ENCODE peak calls at places on chromosomes 16 and 17, in nine cellular contexts. N is prostate gland; M is upper lobe of right lung; I is testis; S is spleen; J is esophagus muscularis mucosa; Q is GM23248; H is OCI-LY7; R is effector memory CD4-positive, alpha-beta T cell. C is an unnamed sample.

GRCh38 chr16:25092489-25092888 is 19.1 kb upstream of the LCMT1 start:
- DNase-seq in N (no peak), M (no peak), I (no peak), S (no peak), J (no peak), Q (no peak), H (no peak), R (no peak), C (no peak)

GRCh38 chr17:79613195-79613517 is 2.3 kb upstream of the RBFOX3 start:
- DNase-seq in N (no peak), M (no peak), I (no peak), S (no peak), J (no peak), Q (no peak), H (no peak), R (no peak), C (no peak)

GRCh38 chr17:76542984-76543383 is 3.1 kb downstream of the PRCD start:
- DNase-seq in N (no peak), M (no peak), I (no peak), S (peak; percentile 57), J (no peak), Q (no peak), H (no peak), R (no peak), C (no peak)

GRCh38 chr17:16922386-16923096 is 49.4 kb downstream of the TNFRSF13B start:
- DNase-seq in N (no peak), M (peak; percentile 45), I (no peak), S (no peak), J (no peak), Q (peak; percentile 20), H (peak; percentile 62), R (no peak), C (no peak)

GRCh38 chr17:38428643-38429371 is 543 bp downstream of the ARHGAP23 start:
- DNase-seq in N (no peak), M (peak; percentile 76), I (no peak), S (peak; percentile 82), J (no peak), Q (peak; percentile 77), H (peak; percentile 39), R (no peak), C (no peak)

GRCh38 chr17:47962901-47963300 is 5.2 kb upstream of the PRR15L start:
- DNase-seq in N (no peak), M (no peak), I (no peak), S (no peak), J (no peak), Q (no peak), H (no peak), R (no peak), C (no peak)

GRCh38 chr17:53141731-53142130 is 681.0 kb upstream of the KIF2B start:
- DNase-seq in N (no peak), M (no peak), I (no peak), S (no peak), J (no peak), Q (no peak), H (no peak), R (no peak), C (no peak)

GRCh38 chr17:4120332-4120731 is 22.5 kb downstream of the ZZEF1 start:
- DNase-seq in N (no peak), M (no peak), I (no peak), S (no peak), J (no peak), Q (no peak), H (no peak), R (no peak), C (no peak)

GRCh38 chr17:33945641-33946546 is 309.2 kb upstream of the CCL2 start:
- DNase-seq in N (no peak), M (no peak), I (no peak), S (no peak), J (no peak), Q (no peak), H (no peak), R (no peak), C (no peak)

GRCh38 chr16:1089822-1090619 is 6.0 kb downstream of the C1QTNF8 start:
- DNase-seq in N (peak; percentile 54), M (no peak), I (peak; percentile 69), S (no peak), J (no peak), Q (no peak), H (no peak), R (no peak), C (no peak)

GRCh38 chr17:28545787-28546415 is 6.5 kb downstream of the UNC119 start:
- DNase-seq in N (no peak), M (no peak), I (no peak), S (peak; percentile 61), J (no peak), Q (no peak), H (no peak), R (no peak), C (no peak)

GRCh38 chr17:48051706-48052486 is 3.7 kb downstream of the NFE2L1 start:
- DNase-seq in N (peak; percentile 28), M (no peak), I (peak; percentile 89), S (peak; percentile 50), J (peak; percentile 93), Q (peak; percentile 87), H (no peak), R (no peak), C (no peak)

GRCh38 chr16:54459509-54460235 is 173.1 kb upstream of the IRX3 start:
- DNase-seq in N (no peak), M (no peak), I (no peak), S (no peak), J (no peak), Q (peak; percentile 89), H (no peak), R (no peak), C (no peak)

GRCh38 chr17:52297230-52298010 is 138.9 kb upstream of the CA10 start:
- DNase-seq in N (no peak), M (no peak), I (no peak), S (no peak), J (no peak), Q (peak; percentile 0), H (no peak), R (no peak), C (no peak)

GRCh38 chr17:40825596-40825995 is 3.2 kb upstream of the KRT10 start:
- DNase-seq in N (no peak), M (no peak), I (no peak), S (no peak), J (no peak), Q (no peak), H (no peak), R (no peak), C (no peak)

GRCh38 chr17:49687878-49688491 is 10.1 kb upstream of the SPOP start:
- DNase-seq in N (no peak), M (no peak), I (no peak), S (peak; percentile 47), J (no peak), Q (peak; percentile 11), H (peak; percentile 61), R (no peak), C (no peak)
- H3K4me3 ChIP-seq in N (no peak overlapping the region), M (no peak overlapping the region), I (no peak overlapping the region), S (no peak overlapping the region), J (no peak overlapping the region), Q (no peak overlapping the region), H (no peak overlapping the region), R (peak overlapping the region; percentile 11), C (no peak overlapping the region)

GRCh38 chr17:61680921-61681320 is 89.9 kb upstream of the NACA2 start:
- DNase-seq in N (no peak), M (no peak), I (no peak), S (no peak), J (no peak), Q (no peak), H (no peak), R (no peak), C (no peak)

GRCh38 chr17:61684172-61684571 is 93.2 kb upstream of the NACA2 start:
- DNase-seq in N (no peak), M (no peak), I (no peak), S (no peak), J (no peak), Q (no peak), H (no peak), R (no peak), C (no peak)

GRCh38 chr17:61684818-61685217 is 93.8 kb upstream of the NACA2 start:
- DNase-seq in N (no peak), M (no peak), I (no peak), S (no peak), J (no peak), Q (no peak), H (no peak), R (no peak), C (no peak)

GRCh38 chr17:61686114-61686513 is 95.1 kb upstream of the NACA2 start:
- DNase-seq in N (no peak), M (no peak), I (no peak), S (no peak), J (no peak), Q (no peak), H (no peak), R (no peak), C (no peak)

GRCh38 chr17:61683466-61683865 is 92.4 kb upstream of the NACA2 start:
- DNase-seq in N (no peak), M (no peak), I (no peak), S (no peak), J (no peak), Q (no peak), H (no peak), R (no peak), C (no peak)
- H3K4me1 ChIP-seq in N (no peaks in the 10 kb centered on the region), M (no peaks in the 10 kb centered on the region), I (no peaks in the 10 kb centered on the region), S (no peaks in the 10 kb centered on the region), J (no peaks in the 10 kb centered on the region), Q (no peaks in the 10 kb centered on the region), H (no peaks in the 10 kb centered on the region), R (no peaks in the 10 kb centered on the region), C (no peaks in the 10 kb centered on the region)

GRCh38 chr17:1169471-1169908 is 10.3 kb downstream of the ABR start:
- DNase-seq in N (no peak), M (no peak), I (no peak), S (no peak), J (no peak), Q (no peak), H (no peak), R (no peak), C (no peak)

GRCh38 chr17:1164935-1165556 is 14.7 kb downstream of the ABR start:
- DNase-seq in N (no peak), M (no peak), I (no peak), S (peak; percentile 84), J (no peak), Q (no peak), H (peak; percentile 35), R (no peak), C (no peak)

GRCh38 chr17:1168537-1169234 is 11.1 kb downstream of the ABR start:
- DNase-seq in N (no peak), M (no peak), I (no peak), S (no peak), J (no peak), Q (no peak), H (no peak), R (no peak), C (no peak)

GRCh38 chr17:1162116-1162855 is 17.5 kb downstream of the ABR start:
- DNase-seq in N (no peak), M (no peak), I (no peak), S (no peak), J (no peak), Q (no peak), H (no peak), R (no peak), C (no peak)

GRCh38 chr17:1165836-1166235 is 13.9 kb downstream of the ABR start:
- DNase-seq in N (no peak), M (no peak), I (no peak), S (no peak), J (no peak), Q (no peak), H (no peak), R (no peak), C (no peak)
- H3K4me3 ChIP-seq in N (no peak overlapping the region), M (no peak overlapping the region), I (no peak overlapping the region), S (no peak overlapping the region), J (no peak overlapping the region), Q (no peak overlapping the region), H (no peak overlapping the region), R (no peak overlapping the region), C (no peak overlapping the region)

GRCh38 chr17:39679521-39680192 is 8.2 kb downstream of the PGAP3 start:
- DNase-seq in N (no peak), M (no peak), I (no peak), S (peak; percentile 86), J (no peak), Q (no peak), H (peak; percentile 27), R (no peak), C (no peak)
- H3K4me1 ChIP-seq in N (peaks cover 17% of the 10 kb centered on the region), M (peaks cover 24% of the 10 kb centered on the region), I (no peaks in the 10 kb centered on the region), S (peaks cover 63% of the 10 kb centered on the region), J (peaks cover 41% of the 10 kb centered on the region), Q (no peaks in the 10 kb centered on the region), H (peaks cover 33% of the 10 kb centered on the region), R (peaks cover 33% of the 10 kb centered on the region), C (peaks cover 14% of the 10 kb centered on the region)